ENCODE peak calls at places on chromosomes 6 and 20, in seven cellular contexts. Q is neural progenitor cell; B is astrocyte of the cerebellum; V is stimulated activated CD4-positive, alpha-beta T cell treated with anti-CD3 and anti-CD28 coated beads, Interleukin-4, amount 100 ng/mL, for 1 hour; P is lower leg skin; A is DMS153; I is LHCN-M2. J is an unnamed sample.

GRCh38 chr20:5181955-5182354 is 55.1 kb downstream of the CDS2 start:
- DNase-seq in Q (no peak), B (no peak), V (no peak), P (no peak), A (no peak), I (peak), J (no peak)

GRCh38 chr6:163525926-163526325 is 111.4 kb downstream of the QKI start:
- DNase-seq in Q (no peak), B (no peak), V (no peak), P (no peak), A (no peak), I (peak), J (no peak)

GRCh38 chr6:6884193-6884627 is 223.6 kb upstream of the RREB1 start:
- DNase-seq in Q (no peak), B (no peak), V (no peak), P (no peak), A (no peak), I (no peak), J (no peak)

GRCh38 chr20:63151554-63152321 is 64.2 kb downstream of the YTHDF1 start:
- DNase-seq in Q (no peak), B (no peak), V (no peak), P (no peak), A (no peak), I (peak), J (no peak)

GRCh38 chr20:44601801-44602204 is 19.4 kb downstream of the PKIG start:
- DNase-seq in Q (no peak), B (peak), V (no peak), P (peak), A (no peak), I (no peak), J (no peak)

GRCh38 chr6:141685416-141685815 is 447.3 kb upstream of the GJE1 start:
- DNase-seq in Q (no peak), B (no peak), V (no peak), P (no peak), A (no peak), I (peak), J (no peak)

GRCh38 chr6:39377530-39377929 is 55.0 kb upstream of the KCNK16 start:
- DNase-seq in Q (peak), B (peak), V (no peak), P (peak), A (peak), I (peak), J (peak)

GRCh38 chr6:116047173-116047933 is 13.3 kb downstream of the FRK start:
- DNase-seq in Q (no peak), B (no peak), V (no peak), P (no peak), A (no peak), I (peak), J (no peak)

GRCh38 chr20:62149532-62150235 is 6.1 kb downstream of the SS18L1 start:
- DNase-seq in Q (peak), B (no peak), V (no peak), P (peak), A (no peak), I (no peak), J (peak)

GRCh38 chr6:24858154-24858801 is 59.6 kb upstream of the ARMH2 start:
- DNase-seq in Q (no peak), B (no peak), V (no peak), P (peak), A (peak), I (peak), J (no peak)

GRCh38 chr20:50919567-50919966 is 11.7 kb downstream of the ADNP start:
- DNase-seq in Q (no peak), B (no peak), V (no peak), P (peak), A (no peak), I (peak), J (no peak)

GRCh38 chr6:3046295-3046694 is 22.0 kb upstream of the RIPK1 start:
- DNase-seq in Q (no peak), B (no peak), V (no peak), P (no peak), A (no peak), I (no peak), J (no peak)

GRCh38 chr6:3068329-3069223 is at the start of gene RIPK1:
- DNase-seq in Q (peak), B (peak), V (peak), P (peak), A (peak), I (peak), J (peak)

GRCh38 chr6:143333749-143334520 is 116.6 kb downstream of the ADAT2 start:
- DNase-seq in Q (no peak), B (no peak), V (no peak), P (no peak), A (no peak), I (no peak), J (no peak)

GRCh38 chr6:1611322-1611571 is 1.5 kb downstream of the FOXC1 start:
- DNase-seq in Q (peak), B (no peak), V (no peak), P (no peak), A (no peak), I (peak), J (no peak)

GRCh38 chr20:40677343-40677924 is 11.6 kb downstream of the MAFB start:
- DNase-seq in Q (no peak), B (no peak), V (no peak), P (no peak), A (no peak), I (no peak), J (no peak)

GRCh38 chr6:90274481-90275030 is 22.1 kb downstream of the BACH2 start:
- DNase-seq in Q (peak), B (no peak), V (peak), P (no peak), A (no peak), I (no peak), J (peak)

GRCh38 chr20:49567421-49568256 is at the start of gene PTGIS:
- DNase-seq in Q (peak), B (no peak), V (no peak), P (no peak), A (no peak), I (no peak), J (peak)

GRCh38 chr6:90459225-90459758 is 127.6 kb downstream of the MAP3K7 start:
- DNase-seq in Q (no peak), B (no peak), V (no peak), P (no peak), A (no peak), I (no peak), J (no peak)

GRCh38 chr6:98831057-98832031 is 3.0 kb upstream of the POU3F2 start:
- DNase-seq in Q (peak), B (no peak), V (no peak), P (no peak), A (peak), I (no peak), J (no peak)

GRCh38 chr6:36724514-36725385 is 27.1 kb downstream of the RAB44 start:
- DNase-seq in Q (peak), B (peak), V (peak), P (peak), A (no peak), I (peak), J (peak)

GRCh38 chr20:2705931-2706645 is 13.5 kb downstream of the EBF4 start:
- DNase-seq in Q (no peak), B (no peak), V (no peak), P (no peak), A (no peak), I (no peak), J (no peak)

GRCh38 chr6:1608222-1608975 is 1.3 kb upstream of the FOXC1 start:
- DNase-seq in Q (peak), B (no peak), V (no peak), P (no peak), A (no peak), I (no peak), J (peak)

GRCh38 chr6:56079761-56080540 is 167.4 kb downstream of the COL21A1 start:
- DNase-seq in Q (no peak), B (peak), V (no peak), P (no peak), A (no peak), I (peak), J (no peak)

GRCh38 chr6:14743465-14744211 is 502.2 kb upstream of the JARID2 start:
- DNase-seq in Q (no peak), B (peak), V (peak), P (peak), A (no peak), I (peak), J (peak)

GRCh38 chr20:62433655-62434054 is 6.3 kb upstream of the RBBP8NL start:
- DNase-seq in Q (no peak), B (no peak), V (no peak), P (no peak), A (no peak), I (no peak), J (no peak)

GRCh38 chr20:18020931-18021330 is 36.8 kb downstream of the OVOL2 start:
- DNase-seq in Q (no peak), B (no peak), V (no peak), P (no peak), A (no peak), I (no peak), J (no peak)

GRCh38 chr20:63317601-63318291 is 24.8 kb downstream of the COL20A1 start:
- DNase-seq in Q (no peak), B (no peak), V (no peak), P (no peak), A (no peak), I (no peak), J (no peak)

GRCh38 chr6:137657351-137657911 is 163.2 kb upstream of the OLIG3 start:
- DNase-seq in Q (no peak), B (no peak), V (no peak), P (no peak), A (no peak), I (peak), J (no peak)

GRCh38 chr20:57471496-57472210 is 53.3 kb downstream of the CTCFL start:
- DNase-seq in Q (no peak), B (no peak), V (no peak), P (no peak), A (no peak), I (no peak), J (no peak)